ENCODE peak calls at places on chromosome 14, in six cellular contexts. K is psoas muscle, O is Kasumi-1, B is choroid plexus epithelial cell, C is astrocyte of the spinal cord, H is right lobe of liver. D is an unnamed sample.

GRCh38 chr14:74401504-74402241 is 24.3 kb downstream of the SYNDIG1L start:
- DNase-seq in C (no peak), H (no peak), B (no peak), O (no peak), K (peak; percentile 58), D (peak; percentile 64)

GRCh38 chr14:63922696-63923421 is 70.1 kb downstream of the SYNE2 start:
- DNase-seq in H (no peak), K (no peak), O (no peak), B (peak; percentile 93), C (no peak), D (peak; percentile 45)

GRCh38 chr14:21014761-21015190 is 10.1 kb downstream of the NDRG2 start:
- DNase-seq in B (peak; percentile 93), K (peak; percentile 90), O (peak; percentile 79), C (peak; percentile 82), H (peak; percentile 73), D (peak; percentile 85)

GRCh38 chr14:37406095-37406494 is 189.0 kb downstream of the FOXA1 start:
- DNase-seq in H (no peak), O (no peak), B (no peak), C (no peak), K (no peak), D (no peak)

GRCh38 chr14:50943261-50943942 is 881 bp downstream of the PYGL start:
- DNase-seq in H (peak; percentile 78), C (no peak), K (peak; percentile 74), O (peak; percentile 52), B (no peak), D (peak; percentile 53)

GRCh38 chr14:75283884-75284563 is 5.4 kb downstream of the FOS start:
- DNase-seq in K (peak; percentile 54), C (no peak), O (peak; percentile 55), H (no peak), B (peak; percentile 47), D (no peak)

GRCh38 chr14:65864549-65864948 is 452.0 kb downstream of the FUT8 start:
- DNase-seq in K (no peak), O (no peak), H (no peak), B (no peak), C (no peak), D (no peak)

GRCh38 chr14:35879141-35879648 is 53.1 kb downstream of the BRMS1L start:
- DNase-seq in O (peak; percentile 64), H (peak; percentile 38), C (no peak), B (peak; percentile 71), K (no peak), D (no peak)

GRCh38 chr14:52917732-52918131 is 33.1 kb downstream of the FERMT2 start:
- DNase-seq in K (no peak), H (no peak), B (peak; percentile 66), C (no peak), O (no peak), D (no peak)

GRCh38 chr14:95815226-95815690 is 61.4 kb upstream of the TUNAR start:
- DNase-seq in B (no peak), K (no peak), O (no peak), H (no peak), C (no peak), D (no peak)

GRCh38 chr14:24051162-24051788 is 534 bp upstream of the CARMIL3 start:
- DNase-seq in H (no peak), C (no peak), O (no peak), B (no peak), K (no peak), D (peak; percentile 48)

GRCh38 chr14:55938249-55938791 is 179.9 kb upstream of the PELI2 start:
- DNase-seq in O (no peak), C (peak; percentile 17), H (no peak), B (no peak), K (peak; percentile 54), D (peak; percentile 55)

GRCh38 chr14:20614038-20614840 is 23.1 kb upstream of the RNASE12 start:
- DNase-seq in O (no peak), H (no peak), B (peak; percentile 26), K (no peak), C (peak; percentile 43), D (no peak)

GRCh38 chr14:31746326-31746725 is 185.1 kb downstream of the NUBPL start:
- DNase-seq in H (no peak), K (no peak), B (peak; percentile 6), O (no peak), C (no peak), D (no peak)

GRCh38 chr14:92584856-92585255 is 71.3 kb downstream of the RIN3 start:
- DNase-seq in O (no peak), B (peak; percentile 47), C (no peak), H (no peak), K (no peak), D (no peak)

GRCh38 chr14:34620115-34620514 is 9.8 kb downstream of the SNX6 start:
- DNase-seq in H (no peak), K (no peak), B (no peak), O (no peak), C (no peak), D (no peak)

GRCh38 chr14:61940669-61941420 is 178.6 kb downstream of the SNAPC1 start:
- DNase-seq in O (no peak), K (no peak), B (no peak), H (no peak), C (no peak), D (no peak)

GRCh38 chr14:85248881-85249635 is 280.9 kb upstream of the FLRT2 start:
- DNase-seq in B (peak; percentile 43), C (no peak), H (no peak), O (no peak), K (no peak), D (no peak)

GRCh38 chr14:102722646-102723045 is 54.6 kb upstream of the TRAF3 start:
- DNase-seq in O (no peak), H (no peak), B (no peak), C (no peak), K (no peak), D (no peak)

GRCh38 chr14:77204907-77205306 is 23.3 kb downstream of the TMEM63C start:
- DNase-seq in O (no peak), C (no peak), B (no peak), H (no peak), K (no peak), D (no peak)

GRCh38 chr14:28767851-28768548 is 1.4 kb downstream of the FOXG1 start:
- DNase-seq in B (no peak), H (no peak), O (no peak), K (no peak), C (no peak), D (no peak)

GRCh38 chr14:89915114-89915878 is 39.2 kb downstream of the EFCAB11 start:
- DNase-seq in K (no peak), O (peak; percentile 69), C (peak; percentile 83), B (peak; percentile 89), H (no peak), D (peak; percentile 69)

GRCh38 chr14:73785336-73785833 is 66.2 kb upstream of the PTGR2 start:
- DNase-seq in C (peak; percentile 86), K (no peak), H (no peak), B (peak; percentile 74), O (peak; percentile 41), D (peak; percentile 76)

GRCh38 chr14:69152181-69152943 is 557 bp downstream of the DCAF5 start:
- DNase-seq in B (peak; percentile 51), K (no peak), O (peak; percentile 23), C (peak; percentile 52), H (no peak), D (peak; percentile 60)

GRCh38 chr14:21993837-21994236 is 320.2 kb upstream of the OR4E1 start:
- DNase-seq in H (no peak), O (no peak), C (no peak), K (no peak), B (no peak), D (no peak)

GRCh38 chr14:75268638-75269550 is 9.7 kb upstream of the FOS start:
- DNase-seq in H (no peak), C (no peak), B (peak; percentile 10), O (peak; percentile 82), K (no peak), D (no peak)

GRCh38 chr14:95518045-95518751 is 1.7 kb upstream of the SYNE3 start:
- DNase-seq in H (no peak), B (peak; percentile 66), C (peak; percentile 33), O (peak; percentile 18), K (no peak), D (no peak)

GRCh38 chr14:75242546-75243273 is 35.9 kb upstream of the FOS start:
- DNase-seq in C (peak; percentile 77), O (no peak), H (no peak), K (peak; percentile 82), B (peak; percentile 84), D (no peak)

GRCh38 chr14:61147369-61147897 is 133.7 kb downstream of the TMEM30B start:
- DNase-seq in H (no peak), C (peak; percentile 79), O (no peak), K (no peak), B (peak; percentile 72), D (no peak)

GRCh38 chr14:41606249-41607118 is at the start of gene LRFN5:
- DNase-seq in K (peak; percentile 54), C (peak; percentile 54), B (peak; percentile 46), O (no peak), H (no peak), D (no peak)

GRCh38 chr14:92475451-92476187 is 38.0 kb upstream of the RIN3 start:
- DNase-seq in H (no peak), K (peak; percentile 85), O (peak; percentile 64), C (no peak), B (peak; percentile 94), D (peak; percentile 65)

GRCh38 chr14:78637489-78637888 is 467.3 kb downstream of the NRXN3 start:
- DNase-seq in B (no peak), C (no peak), H (no peak), K (no peak), O (no peak), D (no peak)

GRCh38 chr14:55535521-55536207 is 44.3 kb upstream of the KTN1 start:
- DNase-seq in B (no peak), O (no peak), K (no peak), C (peak; percentile 15), H (no peak), D (no peak)

GRCh38 chr14:103213331-103213730 is 90.1 kb downstream of the TNFAIP2 start:
- DNase-seq in K (no peak), H (peak; percentile 65), O (no peak), B (no peak), C (no peak), D (no peak)

GRCh38 chr14:59107819-59108218 is 80.6 kb upstream of the DAAM1 start:
- DNase-seq in O (no peak), C (no peak), B (no peak), K (peak; percentile 80), H (no peak), D (no peak)

GRCh38 chr14:53032161-53032803 is 81.4 kb upstream of the FERMT2 start:
- DNase-seq in C (peak; percentile 86), H (no peak), K (no peak), O (no peak), B (peak; percentile 83), D (peak; percentile 45)

GRCh38 chr14:68808696-68809095 is 15.8 kb upstream of the ZFP36L1 start:
- DNase-seq in H (no peak), C (no peak), O (no peak), K (peak; percentile 46), B (no peak), D (peak; percentile 43)

D was measured in ureter.